ENCODE peak calls at places on chromosome 18, in eight cellular contexts. C is A549, E is HepG2, D is heart left ventricle, F is adrenal gland, J is stomach, R is body of pancreas, Y is lower leg skin. P is an unnamed sample.

GRCh38 chr18:36281941-36282340 is 15.6 kb upstream of the FHOD3 start:
- DNase-seq in C (no peak), E (no peak), D (no peak), F (no peak), J (no peak), R (no peak), Y (peak), P (no peak)

GRCh38 chr18:69490813-69491212 is 90.1 kb downstream of the DOK6 start:
- DNase-seq in C (no peak), E (no peak), D (no peak), F (no peak), J (no peak), R (no peak), Y (no peak), P (no peak)

GRCh38 chr18:47605093-47605492 is 325.4 kb downstream of the SMAD2 start:
- DNase-seq in C (no peak), E (no peak), D (no peak), F (no peak), J (no peak), R (no peak), Y (no peak), P (no peak)

GRCh38 chr18:55013685-55014084 is 54.4 kb upstream of the CCDC68 start:
- DNase-seq in C (no peak), E (no peak), D (no peak), F (no peak), J (no peak), R (no peak), Y (no peak), P (no peak)

GRCh38 chr18:58315739-58316215 is 271.8 kb downstream of the NEDD4L start:
- DNase-seq in C (no peak), E (peak), D (peak), F (peak), J (no peak), R (peak), Y (peak), P (no peak)

GRCh38 chr18:54416459-54416858 is 58.8 kb downstream of the C18orf54 start:
- DNase-seq in C (no peak), E (no peak), D (no peak), F (no peak), J (no peak), R (no peak), Y (no peak), P (no peak)

GRCh38 chr18:75456277-75456676 is 28.8 kb upstream of the SMIM21 start:
- DNase-seq in C (no peak), E (no peak), D (no peak), F (no peak), J (no peak), R (no peak), Y (no peak), P (no peak)

GRCh38 chr18:13800505-13801259 is 23.3 kb upstream of the MC5R start:
- DNase-seq in C (peak), E (peak), D (peak), F (peak), J (peak), R (peak), Y (peak), P (no peak)

GRCh38 chr18:25517881-25518715 is 166.1 kb upstream of the ZNF521 start:
- DNase-seq in C (no peak), E (no peak), D (no peak), F (no peak), J (no peak), R (no peak), Y (no peak), P (no peak)

GRCh38 chr18:36247036-36247435 is 50.5 kb upstream of the FHOD3 start:
- DNase-seq in C (no peak), E (no peak), D (no peak), F (no peak), J (no peak), R (no peak), Y (no peak), P (no peak)

GRCh38 chr18:50836521-50836957 is 16.7 kb upstream of the MRO start:
- DNase-seq in C (no peak), E (no peak), D (no peak), F (no peak), J (no peak), R (peak), Y (no peak), P (no peak)

GRCh38 chr18:43830905-43831304 is 553.6 kb upstream of the SYT4 start:
- DNase-seq in C (no peak), E (no peak), D (no peak), F (no peak), J (no peak), R (no peak), Y (no peak), P (no peak)

GRCh38 chr18:79935098-79935480 is 16.4 kb downstream of the SLC66A2 start:
- DNase-seq in C (no peak), E (no peak), D (peak), F (no peak), J (no peak), R (no peak), Y (peak), P (no peak)

GRCh38 chr18:47936975-47937374 is 6.5 kb upstream of the SMAD2 start:
- DNase-seq in C (no peak), E (no peak), D (no peak), F (no peak), J (no peak), R (no peak), Y (no peak), P (no peak)

GRCh38 chr18:6781179-6781714 is 51.7 kb downstream of the ARHGAP28 start:
- DNase-seq in C (no peak), E (no peak), D (peak), F (peak), J (no peak), R (no peak), Y (no peak), P (no peak)

GRCh38 chr18:75031717-75032317 is 177.1 kb downstream of the PTGR3 start:
- DNase-seq in C (no peak), E (no peak), D (no peak), F (no peak), J (no peak), R (no peak), Y (no peak), P (no peak)

GRCh38 chr18:51361130-51361860 is 163.8 kb upstream of the MEX3C start:
- DNase-seq in C (no peak), E (peak), D (peak), F (no peak), J (no peak), R (no peak), Y (no peak), P (no peak)

GRCh38 chr18:35549515-35549914 is 32.0 kb upstream of the GALNT1 start:
- DNase-seq in C (no peak), E (no peak), D (no peak), F (no peak), J (no peak), R (no peak), Y (no peak), P (no peak)

GRCh38 chr18:75279381-75279780 is 68.8 kb downstream of the TSHZ1 start:
- DNase-seq in C (no peak), E (no peak), D (no peak), F (no peak), J (no peak), R (no peak), Y (no peak), P (no peak)

GRCh38 chr18:65380571-65380970 is 370.2 kb upstream of the CDH7 start:
- DNase-seq in C (no peak), E (no peak), D (no peak), F (no peak), J (no peak), R (no peak), Y (no peak), P (no peak)

GRCh38 chr18:54945726-54946125 is 13.5 kb downstream of the CCDC68 start:
- DNase-seq in C (no peak), E (peak), D (no peak), F (no peak), J (no peak), R (no peak), Y (no peak), P (no peak)

GRCh38 chr18:36399055-36399454 is 101.5 kb downstream of the FHOD3 start:
- DNase-seq in C (no peak), E (no peak), D (no peak), F (no peak), J (no peak), R (no peak), Y (peak), P (no peak)

GRCh38 chr18:23135679-23136325 is 517 bp downstream of the CABLES1 start:
- DNase-seq in C (no peak), E (no peak), D (no peak), F (peak), J (peak), R (peak), Y (no peak), P (no peak)
- TF ChIP-seq POLR2A in C (peak), E (no peak), D (no peak), F (peak), J (no peak), R (no peak), Y (no peak), P (no peak)

GRCh38 chr18:77973745-77974144 is 724.1 kb downstream of the GALR1 start:
- DNase-seq in C (no peak), E (no peak), D (no peak), F (no peak), J (no peak), R (no peak), Y (no peak), P (no peak)

GRCh38 chr18:77980275-77980674 is 730.6 kb downstream of the GALR1 start:
- DNase-seq in C (no peak), E (no peak), D (no peak), F (no peak), J (no peak), R (no peak), Y (no peak), P (no peak)

GRCh38 chr18:77981874-77982273 is 732.2 kb downstream of the GALR1 start:
- DNase-seq in C (no peak), E (no peak), D (no peak), F (no peak), J (no peak), R (no peak), Y (no peak), P (no peak)

GRCh38 chr18:77974329-77974728 is 724.7 kb downstream of the GALR1 start:
- DNase-seq in C (no peak), E (no peak), D (no peak), F (no peak), J (no peak), R (no peak), Y (no peak), P (no peak)

DNA sequence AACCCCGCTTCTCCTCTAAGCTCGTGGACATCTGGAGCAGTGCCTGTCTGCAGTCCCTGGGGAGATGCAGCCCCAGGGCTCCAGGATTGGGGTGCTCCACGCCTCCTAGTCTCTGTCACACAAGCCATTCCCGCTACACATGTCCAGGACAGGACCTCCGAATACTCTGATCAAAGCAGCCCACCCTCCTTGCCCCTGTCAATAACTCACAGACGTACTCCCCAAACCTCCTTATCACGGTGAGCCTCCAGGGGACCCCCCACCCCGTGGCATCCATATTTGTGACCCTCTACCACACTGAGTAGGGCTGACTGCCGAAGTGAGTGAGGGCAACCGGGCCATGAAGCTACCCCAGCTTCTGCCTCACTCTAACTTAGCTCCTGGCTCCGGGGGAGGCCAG is 727.7 kb downstream of the GALR1 start:
- DNase-seq in C (no peak), E (no peak), D (no peak), F (no peak), J (no peak), R (no peak), Y (no peak), P (no peak)
- TF ChIP-seq POLR2A in C (no peak), E (no peak), D (no peak), F (no peak), J (no peak), R (no peak), Y (no peak), P (no peak)

DNA sequence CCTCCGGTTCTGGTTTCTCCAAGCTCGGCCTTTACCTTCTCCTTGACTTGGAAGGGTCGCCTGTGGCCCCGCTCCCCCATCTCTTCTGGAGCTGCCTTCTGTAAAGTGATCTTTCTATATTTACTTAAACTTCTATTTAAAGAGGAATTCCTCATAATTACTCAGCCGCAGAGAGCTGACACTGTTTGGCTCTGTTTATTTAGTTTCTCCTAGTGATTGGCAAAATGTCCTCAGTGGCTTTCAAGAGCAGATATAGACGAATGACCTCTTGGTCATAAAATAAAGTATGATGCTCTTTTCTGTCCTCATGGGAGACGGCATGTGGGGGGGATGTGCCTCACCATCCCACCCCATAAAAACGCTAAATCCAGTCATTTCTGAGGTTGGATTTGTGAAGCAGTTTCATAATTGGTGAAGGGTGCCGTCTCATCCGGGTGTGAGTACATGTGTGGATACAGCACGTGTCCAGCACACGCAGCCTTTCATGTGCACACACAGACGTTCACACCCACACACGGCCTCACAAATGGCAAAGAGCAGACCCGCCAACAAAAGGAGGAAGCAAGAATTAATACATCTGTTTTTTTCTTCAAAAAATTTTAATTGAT is 43.4 kb upstream of the SMAD7 start:
- DNase-seq in C (no peak), E (peak), D (peak), F (no peak), J (no peak), R (peak), Y (no peak), P (no peak)
- TF ChIP-seq POLR2A in C (no peak), E (no peak), D (no peak), F (no peak), J (no peak), R (no peak), Y (no peak), P (no peak)

DNA sequence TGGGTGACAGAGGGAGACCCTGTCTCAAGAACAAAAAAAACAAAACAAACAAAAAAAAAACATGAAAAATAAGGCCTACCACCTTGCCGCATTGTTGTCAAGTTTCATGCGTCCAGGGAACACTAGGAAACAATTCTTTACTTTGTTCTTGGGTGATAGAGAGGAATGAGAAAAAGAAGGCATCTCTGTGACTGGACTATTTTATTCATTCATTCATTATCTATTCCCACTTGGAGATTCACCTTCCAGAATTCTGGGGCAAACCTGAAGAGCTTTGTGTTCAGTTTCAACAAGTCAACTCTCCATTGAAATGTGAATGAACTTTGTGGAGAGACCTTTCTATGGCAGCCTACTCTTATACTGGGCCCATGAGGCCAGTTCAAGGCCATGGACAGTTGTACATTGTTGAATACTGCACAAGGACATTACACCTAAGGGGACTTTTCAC is 88.5 kb upstream of the NDUFV2 start:
- DNase-seq in C (no peak), E (no peak), D (no peak), F (no peak), J (no peak), R (no peak), Y (no peak), P (no peak)
- TF ChIP-seq POLR2A in C (no peak), E (no peak), D (no peak), F (no peak), J (no peak), R (no peak), Y (no peak), P (no peak)

GRCh38 chr18:59358611-59359575 is at the start of gene LMAN1:
- DNase-seq in C (peak), E (peak), D (peak), F (peak), J (peak), R (peak), Y (peak), P (peak)
- TF ChIP-seq POLR2A in C (peak), E (peak), D (peak), F (no peak), J (no peak), R (peak), Y (no peak), P (peak)

GRCh38 chr18:32019251-32019943 is 772 bp downstream of the RNF125 start:
- DNase-seq in C (peak), E (peak), D (peak), F (peak), J (peak), R (peak), Y (peak), P (no peak)
- TF ChIP-seq POLR2A in C (no peak), E (peak), D (no peak), F (no peak), J (no peak), R (no peak), Y (no peak), P (no peak)

DNA sequence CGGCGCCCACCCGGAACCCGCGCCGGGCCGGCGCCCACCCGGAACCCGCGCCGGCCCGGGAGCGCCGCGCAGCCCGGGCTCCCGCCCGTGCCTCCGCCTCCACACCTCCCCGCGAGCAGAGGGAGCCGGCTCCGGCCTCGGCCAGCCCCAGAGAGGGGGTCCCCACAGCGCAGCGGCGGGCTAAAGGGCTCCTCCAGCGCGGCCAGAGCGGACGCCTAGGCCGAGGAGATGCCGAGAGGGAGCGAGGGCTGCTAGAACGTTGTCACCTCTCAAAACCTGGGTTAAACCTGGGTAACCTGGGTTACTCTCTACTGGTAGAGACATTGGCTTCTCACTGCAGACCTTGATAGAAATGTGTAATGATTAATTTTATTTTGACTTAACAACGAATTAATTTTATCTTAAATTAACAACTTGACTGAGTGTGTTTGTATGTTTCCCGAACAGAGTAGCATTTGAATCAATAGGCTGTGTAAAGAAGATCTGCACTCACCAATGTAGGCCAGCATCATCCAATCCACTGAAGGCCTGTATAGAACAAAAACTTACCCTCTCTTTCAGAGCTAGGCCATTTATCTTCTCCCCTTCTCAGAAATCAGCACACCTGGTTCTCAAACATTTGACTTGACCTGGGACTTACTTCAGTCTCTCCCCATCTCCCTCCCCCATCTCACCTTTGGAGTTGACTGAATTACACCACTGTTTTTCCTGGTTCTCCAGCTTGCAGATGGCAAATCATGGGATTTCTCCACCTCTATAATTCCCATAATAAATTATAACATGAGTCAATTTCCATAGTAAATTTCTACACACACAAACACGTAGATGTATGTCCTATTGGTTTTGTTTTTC is 242.7 kb downstream of the ASXL3 start:
- DNase-seq in C (no peak), E (no peak), D (no peak), F (no peak), J (no peak), R (peak), Y (peak), P (no peak)
- TF ChIP-seq POLR2A in C (no peak), E (no peak), D (no peak), F (no peak), J (no peak), R (no peak), Y (no peak), P (no peak)

DNA sequence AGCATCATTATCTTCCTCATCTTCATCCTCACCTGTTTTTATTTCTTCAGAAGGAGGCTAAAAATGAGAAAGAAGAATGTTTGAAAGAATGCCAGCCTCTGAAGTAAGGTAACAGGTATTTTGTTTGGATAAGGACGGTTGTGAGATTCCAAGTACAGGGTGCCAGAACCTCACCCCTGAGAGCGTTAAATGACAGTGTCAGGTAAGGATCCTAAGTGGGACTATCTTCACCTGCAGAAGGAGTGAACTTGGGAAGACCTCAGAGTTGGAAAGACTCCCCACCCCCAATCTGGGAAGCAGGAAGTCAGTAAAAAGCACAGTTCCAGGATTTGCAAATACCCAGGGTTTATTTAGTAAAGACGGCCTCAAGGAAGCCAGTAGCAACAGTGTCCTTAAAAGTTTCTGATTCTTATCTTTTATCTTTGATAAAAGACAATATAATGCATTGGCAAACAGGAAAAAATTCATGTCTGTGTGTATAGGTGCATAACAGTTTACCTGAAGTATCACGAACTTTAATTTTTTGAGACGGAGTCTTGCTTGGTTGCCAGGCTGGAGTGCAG is 52.3 kb downstream of the THOC1 start:
- DNase-seq in C (no peak), E (no peak), D (no peak), F (no peak), J (no peak), R (no peak), Y (no peak), P (no peak)
- TF ChIP-seq POLR2A in C (no peak), E (no peak), D (no peak), F (no peak), J (no peak), R (no peak), Y (no peak), P (no peak)

GRCh38 chr18:67216846-67217245 is 299.7 kb downstream of the DSEL start:
- DNase-seq in C (no peak), E (no peak), D (no peak), F (no peak), J (no peak), R (no peak), Y (no peak), P (no peak)
- TF ChIP-seq POLR2A in C (no peak), E (no peak), D (no peak), F (no peak), J (no peak), R (no peak), Y (no peak), P (no peak)

GRCh38 chr18:12518832-12519534 is 111.3 kb downstream of the PRELID3A start:
- DNase-seq in C (no peak), E (no peak), D (no peak), F (no peak), J (no peak), R (no peak), Y (no peak), P (no peak)

GRCh38 chr18:12517142-12517541 is 109.4 kb downstream of the PRELID3A start:
- DNase-seq in C (no peak), E (no peak), D (no peak), F (no peak), J (no peak), R (no peak), Y (no peak), P (no peak)

GRCh38 chr18:12518326-12518725 is 110.6 kb downstream of the PRELID3A start:
- DNase-seq in C (no peak), E (peak), D (no peak), F (no peak), J (no peak), R (no peak), Y (no peak), P (no peak)

GRCh38 chr18:12516049-12516677 is 108.4 kb downstream of the PRELID3A start:
- DNase-seq in C (no peak), E (no peak), D (no peak), F (no peak), J (no peak), R (no peak), Y (no peak), P (no peak)

GRCh38 chr18:12515550-12515949 is 107.8 kb downstream of the PRELID3A start:
- DNase-seq in C (no peak), E (no peak), D (no peak), F (no peak), J (no peak), R (no peak), Y (no peak), P (no peak)
- TF ChIP-seq POLR2A in C (no peak), E (no peak), D (no peak), F (no peak), J (no peak), R (no peak), Y (no peak), P (no peak)